ENCODE peak calls at places on chromosomes 4 and X, in five cellular contexts. C is MM.1S, Z is GM23338, H is neural progenitor cell, M is PC-3. W is an unnamed sample.

GRCh38 chr4:176134670-176135069 is 60.7 kb downstream of the SPATA4 start:
- DNase-seq in M (no peak), C (peak; percentile 34), H (no peak), Z (no peak), W (no peak)

GRCh38 chr4:176755001-176755400 is 37.7 kb downstream of the VEGFC start:
- DNase-seq in H (no peak), M (no peak), C (no peak), Z (no peak), W (no peak)

GRCh38 chr4:166594326-166594946 is 639.9 kb downstream of the SPOCK3 start:
- DNase-seq in Z (peak; percentile 85), M (peak; percentile 78), C (peak; percentile 57), H (peak; percentile 75), W (no peak)

GRCh38 chr4:71202703-71203102 is 136.1 kb upstream of the SLC4A4 start:
- DNase-seq in C (no peak), Z (peak; percentile 8), M (no peak), H (no peak), W (no peak)

GRCh38 chr4:42906906-42907774 is 14.6 kb downstream of the GRXCR1 start:
- DNase-seq in M (peak; percentile 64), H (no peak), C (peak; percentile 24), Z (no peak), W (no peak)

GRCh38 chrX:20046864-20047263 is 56.0 kb upstream of the BCLAF3 start:
- DNase-seq in C (no peak), M (no peak), H (no peak), Z (no peak), W (no peak)

GRCh38 chr4:66647915-66648314 is 897.4 kb downstream of the CENPC start:
- DNase-seq in Z (no peak), C (no peak), M (no peak), H (no peak), W (no peak)

GRCh38 chr4:124427095-124427767 is 285.3 kb downstream of the ANKRD50 start:
- DNase-seq in C (no peak), Z (no peak), M (peak; percentile 56), H (no peak), W (no peak)

GRCh38 chrX:150616179-150616862 is 47.9 kb downstream of the MTM1 start:
- DNase-seq in Z (peak; percentile 2), H (no peak), C (no peak), M (no peak), W (no peak)

GRCh38 chr4:110850461-110851447 is 227.9 kb upstream of the PITX2 start:
- DNase-seq in Z (peak; percentile 14), C (no peak), H (peak; percentile 37), M (no peak), W (no peak)

GRCh38 chr4:1329408-1330371 is 17.3 kb upstream of the UVSSA start:
- DNase-seq in Z (no peak), M (no peak), C (no peak), H (no peak), W (peak; percentile 92)

GRCh38 chrX:43589735-43590515 is 66.2 kb upstream of the MAOA start:
- DNase-seq in Z (no peak), M (peak; percentile 74), C (no peak), H (no peak), W (peak; percentile 75)

GRCh38 chrX:72142931-72143709 is 11.4 kb upstream of the RTL5 start:
- DNase-seq in C (no peak), M (no peak), H (no peak), Z (no peak), W (no peak)

GRCh38 chrX:69321789-69322188 is 156.5 kb upstream of the PJA1 start:
- DNase-seq in C (no peak), Z (no peak), M (no peak), H (no peak), W (no peak)

GRCh38 chr4:73653695-73654106 is 33.5 kb upstream of the RASSF6 start:
- DNase-seq in Z (peak; percentile 69), H (peak; percentile 55), C (peak; percentile 85), M (peak; percentile 90), W (no peak)

GRCh38 chr4:141807073-141807472 is 170.7 kb downstream of the IL15 start:
- DNase-seq in Z (no peak), M (peak; percentile 69), C (no peak), H (no peak), W (no peak)

GRCh38 chr4:2389691-2390090 is 28.8 kb downstream of the ZFYVE28 start:
- DNase-seq in C (no peak), M (no peak), H (no peak), Z (no peak), W (no peak)

GRCh38 chrX:150234126-150234525 is 129.0 kb upstream of the MAMLD1 start:
- DNase-seq in H (no peak), M (no peak), Z (no peak), C (no peak), W (no peak)

GRCh38 chr4:27360651-27361347 is 500.2 kb downstream of the STIM2 start:
- DNase-seq in H (peak; percentile 78), C (no peak), M (peak; percentile 69), Z (peak; percentile 29), W (no peak)

GRCh38 chr4:7798215-7798995 is 141.3 kb downstream of the AFAP1 start:
- DNase-seq in H (no peak), C (no peak), M (peak; percentile 4), Z (no peak), W (no peak)
- H3F3A ChIP-seq in H (peaks cover 2% of the 10 kb centered on the region), C (no peaks in the 10 kb centered on the region), M (no peaks in the 10 kb centered on the region), Z (no peaks in the 10 kb centered on the region), W (peaks cover 19% of the 10 kb centered on the region)

GRCh38 chr4:173505924-173506779 is 23.9 kb downstream of the HAND2 start:
- DNase-seq in Z (peak; percentile 90), C (peak; percentile 78), H (peak; percentile 81), M (peak; percentile 56), W (no peak)
- TF ChIP-seq EZH2 in Z (peak; percentile 71), C (no peak), H (no peak), M (no peak), W (no peak)

GRCh38 chr4:140602714-140603113 is 34.0 kb upstream of the UCP1 start:
- DNase-seq in M (no peak), Z (no peak), C (no peak), H (peak; percentile 32), W (no peak)

GRCh38 chr4:140600408-140600807 is 31.6 kb upstream of the UCP1 start:
- DNase-seq in M (no peak), C (no peak), H (no peak), Z (no peak), W (no peak)

GRCh38 chr4:140607852-140608251 is 39.1 kb upstream of the UCP1 start:
- DNase-seq in C (no peak), M (no peak), H (no peak), Z (no peak), W (no peak)

GRCh38 chr4:140603286-140603685 is 34.5 kb upstream of the UCP1 start:
- DNase-seq in C (no peak), Z (no peak), H (no peak), M (no peak), W (peak; percentile 35)

DNA sequence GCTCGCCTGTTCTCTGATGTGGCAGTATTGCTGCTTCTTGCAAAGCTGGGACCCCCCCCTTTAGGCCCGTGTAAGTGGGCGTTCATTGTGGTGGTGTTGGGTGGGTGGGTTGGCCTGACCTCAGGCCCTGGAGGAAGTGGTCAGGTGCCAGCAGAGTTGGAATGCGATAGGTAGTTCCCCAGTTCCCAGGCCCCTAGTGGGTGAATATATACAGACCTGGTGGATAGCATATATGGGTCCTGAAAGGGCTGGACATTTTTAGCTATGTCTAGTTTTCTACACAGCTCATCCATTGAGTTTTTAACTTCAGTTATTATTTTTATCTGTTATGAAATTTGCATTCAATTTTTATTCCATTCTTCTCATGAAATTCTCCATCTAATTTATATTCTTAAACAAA is 35.8 kb upstream of the UCP1 start:
- DNase-seq in M (no peak), H (no peak), Z (no peak), C (no peak), W (no peak)
- TF ChIP-seq CTCF in M (no peak), H (no peak), Z (no peak), C (no peak), W (no peak)

DNA sequence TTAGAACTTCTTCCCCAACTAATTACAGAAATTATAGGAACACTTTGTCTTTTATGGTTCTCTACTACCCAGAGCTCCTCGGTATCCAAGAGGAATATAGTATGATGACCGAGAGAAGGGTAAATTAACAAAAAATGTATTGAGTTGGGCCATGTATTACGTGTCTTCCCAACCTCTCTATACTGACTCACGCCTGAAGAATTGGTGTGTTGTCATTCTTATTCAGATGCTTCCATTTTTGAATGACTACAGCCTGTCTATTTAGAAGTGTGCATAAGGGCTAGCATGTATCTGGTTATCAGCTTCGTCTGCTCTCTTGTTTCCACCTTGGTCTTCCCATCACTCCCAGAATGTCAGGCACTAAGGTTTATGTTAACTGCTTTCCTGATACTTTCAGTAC is 24.5 kb upstream of the SCD5 start:
- DNase-seq in C (no peak), M (peak; percentile 12), Z (no peak), H (no peak), W (no peak)
- H3F3A ChIP-seq in C (no peaks in the 10 kb centered on the region), M (no peaks in the 10 kb centered on the region), Z (no peaks in the 10 kb centered on the region), H (no peaks in the 10 kb centered on the region), W (no peaks in the 10 kb centered on the region)

DNA sequence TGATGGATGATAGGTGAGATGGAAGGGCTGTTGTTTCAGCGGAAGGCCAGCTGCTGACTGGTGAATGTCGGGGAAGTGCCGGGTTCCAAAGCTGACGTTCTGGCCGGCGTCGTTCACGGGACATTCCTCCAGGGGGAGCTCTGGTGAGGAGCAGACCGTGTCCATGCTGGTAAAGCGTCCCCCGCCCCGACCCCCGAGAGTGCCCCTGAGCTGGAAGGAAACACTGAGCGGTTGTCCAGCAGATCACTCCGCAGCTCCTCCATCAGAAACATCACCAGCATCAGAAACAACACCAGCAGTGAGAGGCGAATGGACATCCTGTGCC is 18.6 kb upstream of the ADRA2C start:
- DNase-seq in H (peak; percentile 67), Z (peak; percentile 83), M (no peak), C (no peak), W (no peak)
- TF ChIP-seq EZH2 in H (no peak), Z (no peak), M (no peak), C (no peak), W (no peak)

GRCh38 chr4:184811484-184812180 is 14.1 kb downstream of the ACSL1 start:
- DNase-seq in C (no peak), M (no peak), Z (no peak), H (no peak), W (no peak)
- TF ChIP-seq CTCF in C (no peak), M (no peak), Z (no peak), H (no peak), W (no peak)

W was measured in PC-9.